ENCODE peak calls at places on chromosome 7, in four cellular contexts. G is mesendoderm, T is H1, K is IMR-90. S is an unnamed sample.

GRCh38 chr7:44576228-44576627 is 2.5 kb upstream of the DDX56 start:
- DNase-seq in T (no peak), G (no peak), K (no peak), S (no peak)

GRCh38 chr7:151425670-151426075 is 14.3 kb downstream of the CRYGN start:
- DNase-seq in G (no peak), K (peak; percentile 91), T (no peak), S (no peak)

GRCh38 chr7:76236226-76236625 is 34.5 kb downstream of the SRRM3 start:
- DNase-seq in G (no peak), K (no peak), T (no peak), S (no peak)

GRCh38 chr7:140017034-140017433 is 45.7 kb downstream of the PARP12 start:
- DNase-seq in T (no peak), G (no peak), K (no peak), S (no peak)

GRCh38 chr7:29864668-29865067 is 58.4 kb downstream of the WIPF3 start:
- DNase-seq in K (no peak), T (no peak), G (no peak), S (no peak)

GRCh38 chr7:41578700-41579099 is 124.2 kb downstream of the INHBA start:
- DNase-seq in K (no peak), G (no peak), T (no peak), S (no peak)

GRCh38 chr7:78020131-78020873 is 221.7 kb downstream of the PHTF2 start:
- DNase-seq in K (peak; percentile 91), T (peak; percentile 54), G (peak; percentile 83), S (no peak)

GRCh38 chr7:101922631-101923275 is 105.3 kb downstream of the CUX1 start:
- DNase-seq in T (no peak), G (no peak), K (no peak), S (no peak)

GRCh38 chr7:39501358-39501757 is 64.8 kb upstream of the YAE1 start:
- DNase-seq in G (no peak), T (no peak), K (peak; percentile 3), S (no peak)

GRCh38 chr7:77831481-77831880 is 32.9 kb downstream of the PHTF2 start:
- DNase-seq in G (no peak), T (no peak), K (no peak), S (no peak)

GRCh38 chr7:111958889-111959288 is 247.3 kb downstream of the DOCK4 start:
- DNase-seq in T (no peak), G (no peak), K (no peak), S (no peak)

GRCh38 chr7:108010377-108010776 is 7.4 kb upstream of the LAMB1 start:
- DNase-seq in G (no peak), K (no peak), T (no peak), S (no peak)

GRCh38 chr7:128011079-128011670 is 20.1 kb downstream of the LRRC4 start:
- DNase-seq in G (no peak), K (no peak), T (no peak), S (no peak)

GRCh38 chr7:47539398-47540052 is 42.4 kb downstream of the TNS3 start:
- DNase-seq in K (peak; percentile 92), G (no peak), T (no peak), S (no peak)

GRCh38 chr7:155962191-155962967 is 150.1 kb upstream of the SHH start:
- DNase-seq in G (no peak), K (peak; percentile 77), T (peak; percentile 11), S (no peak)

GRCh38 chr7:35530124-35531109 is 164.5 kb downstream of the HERPUD2 start:
- DNase-seq in T (no peak), G (no peak), K (no peak), S (no peak)

GRCh38 chr7:84291756-84292155 is 97.2 kb upstream of the SEMA3A start:
- DNase-seq in T (no peak), K (no peak), G (peak; percentile 34), S (no peak)

GRCh38 chr7:17319164-17320101 is 21.0 kb downstream of the AHR start:
- DNase-seq in G (no peak), K (no peak), T (no peak), S (no peak)
- H2BK120ac ChIP-seq in G (no peak overlapping the region), K (no peak overlapping the region), T (no peak overlapping the region), S (no peak overlapping the region)

GRCh38 chr7:69550991-69551390 is 47.3 kb upstream of the AUTS2 start:
- DNase-seq in G (no peak), T (no peak), K (no peak), S (no peak)
- H3K56ac ChIP-seq in G (no peak overlapping the region), T (no peak overlapping the region), K (no peak overlapping the region), S (no peak overlapping the region)

GRCh38 chr7:104951546-104951945 is 62.5 kb upstream of the KMT2E start:
- DNase-seq in K (peak; percentile 73), T (no peak), G (no peak), S (no peak)
- H3K27ac ChIP-seq in K (peak overlapping the region; percentile 31), T (no peak overlapping the region), G (no peak overlapping the region), S (no peak overlapping the region)

DNA sequence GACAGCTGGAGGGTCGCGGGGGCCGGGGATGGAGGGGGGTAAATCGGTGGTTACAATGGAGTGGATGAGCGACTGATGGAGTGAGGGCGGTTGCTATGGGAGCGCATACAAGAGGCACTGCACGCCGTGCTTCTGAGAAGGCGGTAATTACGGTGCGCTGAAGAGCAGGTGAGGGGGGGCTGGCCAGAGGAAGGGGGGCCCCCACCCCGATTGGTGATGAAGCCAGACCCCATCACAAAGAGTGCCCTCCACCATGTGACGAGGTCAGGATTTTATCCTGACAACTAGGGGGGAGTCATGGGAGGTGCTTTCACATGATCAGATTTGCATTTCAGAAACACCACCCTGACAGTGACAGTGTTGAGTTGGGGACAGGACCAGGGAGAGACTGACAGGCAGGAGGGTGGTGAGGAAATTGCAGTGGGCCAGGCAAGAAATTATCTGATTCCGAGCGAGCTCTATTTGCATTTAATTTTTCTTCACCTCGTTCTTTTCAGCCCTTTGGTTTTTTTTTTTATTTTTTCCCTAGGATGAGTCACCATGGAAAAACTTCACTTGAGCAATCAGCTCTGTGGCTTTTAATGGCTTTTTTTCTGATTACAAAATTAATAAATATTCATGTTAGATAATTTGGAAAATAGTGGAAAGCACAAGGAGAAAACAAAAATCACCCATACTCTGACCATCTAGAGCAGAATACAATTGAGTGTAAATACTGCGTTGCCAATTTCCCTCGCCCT is 7.9 kb downstream of the CPA5 start:
- DNase-seq in T (no peak), G (no peak), K (peak; percentile 75), S (no peak)
- H2BK120ac ChIP-seq in T (no peak overlapping the region), G (no peak overlapping the region), K (peak overlapping the region; percentile 95), S (no peak overlapping the region)

DNA sequence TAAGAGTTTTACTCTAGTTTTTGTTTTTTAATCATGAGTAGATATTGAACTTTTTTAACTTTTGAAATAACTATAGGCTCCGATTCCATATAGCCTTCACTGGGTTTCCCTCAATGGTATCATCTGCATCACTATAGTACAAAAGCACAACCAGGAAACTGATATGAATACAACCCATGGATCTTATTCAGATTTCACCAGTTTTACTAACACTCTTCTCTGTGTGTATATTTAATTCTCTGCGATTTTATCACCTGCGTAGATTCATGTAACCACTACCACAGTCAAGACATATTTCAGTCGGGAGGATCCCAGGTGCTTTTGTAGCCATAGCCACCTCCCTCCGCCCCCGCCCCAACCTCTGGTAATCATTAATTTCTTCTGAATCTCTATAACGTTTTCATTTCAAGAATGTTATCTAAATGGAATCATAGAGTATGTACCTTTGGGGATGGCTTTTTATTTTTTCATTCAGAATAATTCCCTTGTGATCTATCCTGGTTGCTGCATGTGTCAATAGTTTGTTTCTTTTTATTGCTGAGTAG is 82.8 kb upstream of the C7orf33 start:
- DNase-seq in K (no peak), G (no peak), T (no peak), S (no peak)
- H3K56ac ChIP-seq in K (no peak overlapping the region), G (no peak overlapping the region), T (no peak overlapping the region), S (no peak overlapping the region)

GRCh38 chr7:22356010-22356854 is 722 bp downstream of the RAPGEF5 start:
- DNase-seq in T (peak; percentile 64), K (no peak), G (no peak), S (peak; percentile 45)
- H3K27ac ChIP-seq in T (no peak overlapping the region), K (no peak overlapping the region), G (no peak overlapping the region), S (no peak overlapping the region)

S was measured in H9.